ENCODE peak calls at places on chromosomes 5 and 9, in six cellular contexts. One of them, this sample, is unnamed.

GRCh38 chr5:93874080-93874479 is 132.7 kb upstream of the POU5F2 start:
- DNase-seq in AG09309: no peak
- DNase-seq in choroid plexus epithelial cell: peak; percentile 18
- DNase-seq in GM12878: no peak
- DNase-seq in HCT116: no peak
- DNase-seq in heart left ventricle: no peak
- DNase-seq in this sample: no peak

GRCh38 chr9:133144142-133144886 is 19.4 kb downstream of the GBGT1 start:
- DNase-seq in AG09309: no peak
- DNase-seq in choroid plexus epithelial cell: peak; percentile 60
- DNase-seq in GM12878: peak; percentile 72
- DNase-seq in HCT116: no peak
- DNase-seq in heart left ventricle: peak; percentile 82
- DNase-seq in this sample: no peak

GRCh38 chr9:114003756-114004155 is 74.3 kb downstream of the AMBP start:
- DNase-seq in AG09309: no peak
- DNase-seq in choroid plexus epithelial cell: no peak
- DNase-seq in GM12878: no peak
- DNase-seq in HCT116: no peak
- DNase-seq in heart left ventricle: peak; percentile 10
- DNase-seq in this sample: peak; percentile 75

GRCh38 chr5:72280655-72281069 is 39.4 kb downstream of the MRPS27 start:
- DNase-seq in AG09309: no peak
- DNase-seq in choroid plexus epithelial cell: peak; percentile 85
- DNase-seq in GM12878: no peak
- DNase-seq in HCT116: peak; percentile 39
- DNase-seq in heart left ventricle: no peak
- DNase-seq in this sample: no peak

GRCh38 chr9:93261735-93262523 is 78.0 kb downstream of the WNK2 start:
- DNase-seq in AG09309: no peak
- DNase-seq in choroid plexus epithelial cell: no peak
- DNase-seq in GM12878: no peak
- DNase-seq in HCT116: no peak
- DNase-seq in heart left ventricle: no peak
- DNase-seq in this sample: peak; percentile 77

GRCh38 chr5:79448336-79448735 is 65.6 kb downstream of the HOMER1 start:
- DNase-seq in AG09309: peak; percentile 47
- DNase-seq in choroid plexus epithelial cell: peak; percentile 85
- DNase-seq in GM12878: no peak
- DNase-seq in HCT116: no peak
- DNase-seq in heart left ventricle: no peak
- DNase-seq in this sample: no peak

GRCh38 chr9:77598510-77598909 is 49.6 kb downstream of the GNA14 start:
- DNase-seq in AG09309: no peak
- DNase-seq in choroid plexus epithelial cell: peak; percentile 77
- DNase-seq in GM12878: no peak
- DNase-seq in HCT116: no peak
- DNase-seq in heart left ventricle: peak; percentile 57
- DNase-seq in this sample: no peak

GRCh38 chr9:78903581-78903980 is 606.7 kb downstream of the PSAT1 start:
- DNase-seq in AG09309: no peak
- DNase-seq in choroid plexus epithelial cell: peak; percentile 39
- DNase-seq in GM12878: no peak
- DNase-seq in HCT116: no peak
- DNase-seq in heart left ventricle: no peak
- DNase-seq in this sample: no peak

GRCh38 chr5:155189981-155190380 is 176.4 kb downstream of the KIF4B start:
- DNase-seq in AG09309: no peak
- DNase-seq in choroid plexus epithelial cell: no peak
- DNase-seq in GM12878: no peak
- DNase-seq in HCT116: no peak
- DNase-seq in heart left ventricle: no peak
- DNase-seq in this sample: no peak

GRCh38 chr5:150329881-150330876 is 27.3 kb upstream of the TCOF1 start:
- DNase-seq in AG09309: no peak
- DNase-seq in choroid plexus epithelial cell: no peak
- DNase-seq in GM12878: no peak
- DNase-seq in HCT116: no peak
- DNase-seq in heart left ventricle: no peak
- DNase-seq in this sample: no peak

GRCh38 chr5:77168884-77169254 is 41.6 kb upstream of the PDE8B start:
- DNase-seq in AG09309: no peak
- DNase-seq in choroid plexus epithelial cell: peak; percentile 29
- DNase-seq in GM12878: no peak
- DNase-seq in HCT116: no peak
- DNase-seq in heart left ventricle: no peak
- DNase-seq in this sample: peak; percentile 53

GRCh38 chr5:149172261-149172660 is 31.0 kb downstream of the ABLIM3 start:
- DNase-seq in AG09309: peak; percentile 28
- DNase-seq in choroid plexus epithelial cell: peak; percentile 79
- DNase-seq in GM12878: no peak
- DNase-seq in HCT116: no peak
- DNase-seq in heart left ventricle: no peak
- DNase-seq in this sample: no peak

GRCh38 chr9:120791161-120791560 is 2.1 kb downstream of the FBXW2 start:
- DNase-seq in AG09309: no peak
- DNase-seq in choroid plexus epithelial cell: no peak
- DNase-seq in GM12878: no peak
- DNase-seq in HCT116: no peak
- DNase-seq in heart left ventricle: no peak
- DNase-seq in this sample: no peak

GRCh38 chr9:7185612-7186011 is 427.8 kb downstream of the KDM4C start:
- DNase-seq in AG09309: peak; percentile 63
- DNase-seq in choroid plexus epithelial cell: peak; percentile 97
- DNase-seq in GM12878: no peak
- DNase-seq in HCT116: peak; percentile 74
- DNase-seq in heart left ventricle: no peak
- DNase-seq in this sample: no peak

GRCh38 chr5:150640311-150641005 is at the start of gene SYNPO:
- DNase-seq in AG09309: peak; percentile 94
- DNase-seq in choroid plexus epithelial cell: peak; percentile 86
- DNase-seq in GM12878: no peak
- DNase-seq in HCT116: no peak
- DNase-seq in heart left ventricle: peak; percentile 77
- DNase-seq in this sample: no peak

GRCh38 chr5:161545701-161546462 is 643 bp downstream of the GABRB2 start:
- DNase-seq in AG09309: no peak
- DNase-seq in choroid plexus epithelial cell: no peak
- DNase-seq in GM12878: no peak
- DNase-seq in HCT116: no peak
- DNase-seq in heart left ventricle: no peak
- DNase-seq in this sample: no peak
- H3K4me3 ChIP-seq in AG09309: no peak overlapping the region
- H3K4me3 ChIP-seq in choroid plexus epithelial cell: no peak overlapping the region
- H3K4me3 ChIP-seq in GM12878: peak overlapping the region; percentile 64
- H3K4me3 ChIP-seq in HCT116: no peak overlapping the region
- H3K4me3 ChIP-seq in heart left ventricle: peak overlapping the region; percentile 57
- H3K4me3 ChIP-seq in this sample: peak overlapping the region; percentile 50

DNA sequence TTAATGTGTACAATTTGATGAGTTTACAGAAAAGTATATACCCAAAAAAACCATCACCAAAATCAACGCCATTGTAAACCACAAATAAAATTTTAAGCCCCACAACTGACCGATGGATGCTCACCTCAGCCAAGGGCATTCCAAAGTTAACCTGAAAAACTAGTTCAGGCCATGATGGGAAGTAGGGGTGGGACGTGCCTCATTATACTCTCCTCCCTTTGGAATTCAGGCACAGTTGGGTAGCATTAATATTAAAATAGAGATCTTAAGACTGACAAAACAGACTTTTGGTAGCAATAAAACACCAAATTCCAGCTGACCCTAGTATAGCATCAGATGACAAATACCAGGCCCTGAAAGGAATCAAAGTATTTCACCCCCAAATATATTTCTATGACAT is 129.0 kb downstream of the CDH18 start:
- DNase-seq in AG09309: no peak
- DNase-seq in choroid plexus epithelial cell: no peak
- DNase-seq in GM12878: no peak
- DNase-seq in HCT116: no peak
- DNase-seq in heart left ventricle: no peak
- DNase-seq in this sample: no peak
- H3K4me3 ChIP-seq in AG09309: no peak overlapping the region
- H3K4me3 ChIP-seq in choroid plexus epithelial cell: no peak overlapping the region
- H3K4me3 ChIP-seq in GM12878: no peak overlapping the region
- H3K4me3 ChIP-seq in HCT116: no peak overlapping the region
- H3K4me3 ChIP-seq in heart left ventricle: no peak overlapping the region
- H3K4me3 ChIP-seq in this sample: no peak overlapping the region

GRCh38 chr5:10747678-10748622 is 13.1 kb downstream of the DAP start:
- DNase-seq in AG09309: no peak
- DNase-seq in choroid plexus epithelial cell: no peak
- DNase-seq in GM12878: no peak
- DNase-seq in HCT116: no peak
- DNase-seq in heart left ventricle: no peak
- DNase-seq in this sample: no peak
- H3K4me3 ChIP-seq in AG09309: no peak overlapping the region
- H3K4me3 ChIP-seq in choroid plexus epithelial cell: no peak overlapping the region
- H3K4me3 ChIP-seq in GM12878: no peak overlapping the region
- H3K4me3 ChIP-seq in HCT116: no peak overlapping the region
- H3K4me3 ChIP-seq in heart left ventricle: no peak overlapping the region
- H3K4me3 ChIP-seq in this sample: no peak overlapping the region

GRCh38 chr5:134116789-134117761 is 2.6 kb downstream of the TCF7 start:
- DNase-seq in AG09309: no peak
- DNase-seq in choroid plexus epithelial cell: no peak
- DNase-seq in GM12878: no peak
- DNase-seq in HCT116: no peak
- DNase-seq in heart left ventricle: no peak
- DNase-seq in this sample: no peak
- H3K4me3 ChIP-seq in AG09309: no peak overlapping the region
- H3K4me3 ChIP-seq in choroid plexus epithelial cell: no peak overlapping the region
- H3K4me3 ChIP-seq in GM12878: peak overlapping the region; percentile 83
- H3K4me3 ChIP-seq in HCT116: no peak overlapping the region
- H3K4me3 ChIP-seq in heart left ventricle: no peak overlapping the region
- H3K4me3 ChIP-seq in this sample: no peak overlapping the region

GRCh38 chr5:177349762-177350161 is 1.7 kb downstream of the LMAN2 start:
- DNase-seq in AG09309: no peak
- DNase-seq in choroid plexus epithelial cell: no peak
- DNase-seq in GM12878: no peak
- DNase-seq in HCT116: no peak
- DNase-seq in heart left ventricle: no peak
- DNase-seq in this sample: no peak
- H3K4me3 ChIP-seq in AG09309: no peak overlapping the region
- H3K4me3 ChIP-seq in choroid plexus epithelial cell: no peak overlapping the region
- H3K4me3 ChIP-seq in GM12878: peak overlapping the region; percentile 98
- H3K4me3 ChIP-seq in HCT116: peak overlapping the region; percentile 6
- H3K4me3 ChIP-seq in heart left ventricle: peak overlapping the region; percentile 94
- H3K4me3 ChIP-seq in this sample: no peak overlapping the region

This sample was measured in esophagus muscularis mucosa.